ENCODE peak calls at places on chromosomes 2 and 18, in seven cellular contexts. One of them, this sample, is unnamed.

GRCh38 chr2:156215656-156216055 is 116.9 kb downstream of the NR4A2 start:
- DNase-seq in CD4-positive, CD25-positive, alpha-beta regulatory T cell: no peak
- DNase-seq in Peyer's patch: no peak
- DNase-seq in breast epithelium: no peak
- DNase-seq in fibroblast of lung: no peak
- DNase-seq in iPS DF 6.9: no peak
- DNase-seq in lung: no peak
- DNase-seq in this sample: no peak

GRCh38 chr2:41867553-41867952 is 180.3 kb upstream of the PKDCC start:
- DNase-seq in lung: no peak
- DNase-seq in breast epithelium: no peak
- DNase-seq in fibroblast of lung: no peak
- DNase-seq in Peyer's patch: no peak
- DNase-seq in CD4-positive, CD25-positive, alpha-beta regulatory T cell: peak; percentile 8
- DNase-seq in iPS DF 6.9: no peak
- DNase-seq in this sample: no peak

GRCh38 chr2:196652869-196653268 is 13.4 kb downstream of the CCDC150 start:
- DNase-seq in lung: no peak
- DNase-seq in iPS DF 6.9: no peak
- DNase-seq in fibroblast of lung: no peak
- DNase-seq in Peyer's patch: no peak
- DNase-seq in CD4-positive, CD25-positive, alpha-beta regulatory T cell: no peak
- DNase-seq in breast epithelium: no peak
- DNase-seq in this sample: no peak

GRCh38 chr2:230762317-230762896 is 49.8 kb downstream of the CAB39 start:
- DNase-seq in breast epithelium: no peak
- DNase-seq in iPS DF 6.9: peak; percentile 35
- DNase-seq in lung: no peak
- DNase-seq in fibroblast of lung: peak; percentile 37
- DNase-seq in CD4-positive, CD25-positive, alpha-beta regulatory T cell: peak; percentile 44
- DNase-seq in Peyer's patch: no peak
- DNase-seq in this sample: no peak

GRCh38 chr2:1598800-1599199 is 145.5 kb downstream of the PXDN start:
- DNase-seq in CD4-positive, CD25-positive, alpha-beta regulatory T cell: no peak
- DNase-seq in lung: no peak
- DNase-seq in Peyer's patch: no peak
- DNase-seq in breast epithelium: no peak
- DNase-seq in iPS DF 6.9: no peak
- DNase-seq in fibroblast of lung: no peak
- DNase-seq in this sample: no peak

GRCh38 chr2:100238471-100238870 is 83.8 kb downstream of the LONRF2 start:
- DNase-seq in breast epithelium: no peak
- DNase-seq in CD4-positive, CD25-positive, alpha-beta regulatory T cell: no peak
- DNase-seq in iPS DF 6.9: no peak
- DNase-seq in Peyer's patch: no peak
- DNase-seq in lung: no peak
- DNase-seq in fibroblast of lung: no peak
- DNase-seq in this sample: no peak

GRCh38 chr18:31680836-31681568 is 3.4 kb downstream of the B4GALT6 start:
- DNase-seq in Peyer's patch: no peak
- DNase-seq in lung: no peak
- DNase-seq in iPS DF 6.9: no peak
- DNase-seq in CD4-positive, CD25-positive, alpha-beta regulatory T cell: peak; percentile 13
- DNase-seq in fibroblast of lung: no peak
- DNase-seq in breast epithelium: no peak
- DNase-seq in this sample: no peak

GRCh38 chr2:239035361-239035814 is 187.5 kb downstream of the TWIST2 start:
- DNase-seq in lung: peak; percentile 40
- DNase-seq in iPS DF 6.9: no peak
- DNase-seq in Peyer's patch: peak; percentile 62
- DNase-seq in CD4-positive, CD25-positive, alpha-beta regulatory T cell: peak; percentile 32
- DNase-seq in breast epithelium: no peak
- DNase-seq in fibroblast of lung: no peak
- DNase-seq in this sample: peak; percentile 66

GRCh38 chr18:49898421-49898820 is 85.1 kb upstream of the ACAA2 start:
- DNase-seq in fibroblast of lung: peak; percentile 76
- DNase-seq in lung: peak; percentile 53
- DNase-seq in breast epithelium: no peak
- DNase-seq in CD4-positive, CD25-positive, alpha-beta regulatory T cell: peak; percentile 80
- DNase-seq in Peyer's patch: peak; percentile 52
- DNase-seq in iPS DF 6.9: peak; percentile 45
- DNase-seq in this sample: no peak

GRCh38 chr2:68413466-68413865 is 48.4 kb downstream of the PLEK start:
- DNase-seq in breast epithelium: no peak
- DNase-seq in fibroblast of lung: no peak
- DNase-seq in lung: no peak
- DNase-seq in Peyer's patch: no peak
- DNase-seq in iPS DF 6.9: no peak
- DNase-seq in CD4-positive, CD25-positive, alpha-beta regulatory T cell: no peak
- DNase-seq in this sample: no peak

GRCh38 chr2:42161444-42161843 is 7.7 kb upstream of the EML4 start:
- DNase-seq in fibroblast of lung: no peak
- DNase-seq in breast epithelium: no peak
- DNase-seq in Peyer's patch: no peak
- DNase-seq in iPS DF 6.9: no peak
- DNase-seq in lung: no peak
- DNase-seq in CD4-positive, CD25-positive, alpha-beta regulatory T cell: no peak
- DNase-seq in this sample: no peak

GRCh38 chr2:30527411-30527810 is 80.4 kb downstream of the LCLAT1 start:
- DNase-seq in Peyer's patch: no peak
- DNase-seq in iPS DF 6.9: no peak
- DNase-seq in CD4-positive, CD25-positive, alpha-beta regulatory T cell: no peak
- DNase-seq in fibroblast of lung: peak; percentile 59
- DNase-seq in breast epithelium: no peak
- DNase-seq in lung: no peak
- DNase-seq in this sample: no peak

GRCh38 chr2:189783451-189783926 is 650 bp downstream of the ORMDL1 start:
- DNase-seq in Peyer's patch: no peak
- DNase-seq in lung: no peak
- DNase-seq in iPS DF 6.9: no peak
- DNase-seq in fibroblast of lung: peak; percentile 56
- DNase-seq in breast epithelium: no peak
- DNase-seq in CD4-positive, CD25-positive, alpha-beta regulatory T cell: peak; percentile 62
- DNase-seq in this sample: no peak

GRCh38 chr2:38266382-38267051 is 110.6 kb downstream of the ATL2 start:
- DNase-seq in Peyer's patch: no peak
- DNase-seq in lung: no peak
- DNase-seq in fibroblast of lung: no peak
- DNase-seq in iPS DF 6.9: no peak
- DNase-seq in breast epithelium: no peak
- DNase-seq in CD4-positive, CD25-positive, alpha-beta regulatory T cell: no peak
- DNase-seq in this sample: no peak

GRCh38 chr2:166417669-166418068 is 41.9 kb upstream of the SCN9A start:
- DNase-seq in Peyer's patch: no peak
- DNase-seq in iPS DF 6.9: no peak
- DNase-seq in lung: no peak
- DNase-seq in breast epithelium: no peak
- DNase-seq in CD4-positive, CD25-positive, alpha-beta regulatory T cell: no peak
- DNase-seq in fibroblast of lung: peak; percentile 74
- DNase-seq in this sample: no peak

GRCh38 chr2:9178905-9179571 is 27.6 kb upstream of the ASAP2 start:
- DNase-seq in CD4-positive, CD25-positive, alpha-beta regulatory T cell: no peak
- DNase-seq in breast epithelium: peak; percentile 50
- DNase-seq in lung: no peak
- DNase-seq in fibroblast of lung: peak; percentile 90
- DNase-seq in Peyer's patch: peak; percentile 76
- DNase-seq in iPS DF 6.9: no peak
- DNase-seq in this sample: peak; percentile 86

GRCh38 chr18:63590368-63590767 is 3.2 kb downstream of the SERPINB13 start:
- DNase-seq in CD4-positive, CD25-positive, alpha-beta regulatory T cell: no peak
- DNase-seq in Peyer's patch: no peak
- DNase-seq in lung: no peak
- DNase-seq in iPS DF 6.9: no peak
- DNase-seq in breast epithelium: no peak
- DNase-seq in fibroblast of lung: no peak
- DNase-seq in this sample: no peak

GRCh38 chr18:48720655-48721025 is 181.8 kb downstream of the CTIF start:
- DNase-seq in breast epithelium: no peak
- DNase-seq in fibroblast of lung: no peak
- DNase-seq in iPS DF 6.9: no peak
- DNase-seq in CD4-positive, CD25-positive, alpha-beta regulatory T cell: no peak
- DNase-seq in Peyer's patch: no peak
- DNase-seq in lung: no peak
- DNase-seq in this sample: no peak

DNA sequence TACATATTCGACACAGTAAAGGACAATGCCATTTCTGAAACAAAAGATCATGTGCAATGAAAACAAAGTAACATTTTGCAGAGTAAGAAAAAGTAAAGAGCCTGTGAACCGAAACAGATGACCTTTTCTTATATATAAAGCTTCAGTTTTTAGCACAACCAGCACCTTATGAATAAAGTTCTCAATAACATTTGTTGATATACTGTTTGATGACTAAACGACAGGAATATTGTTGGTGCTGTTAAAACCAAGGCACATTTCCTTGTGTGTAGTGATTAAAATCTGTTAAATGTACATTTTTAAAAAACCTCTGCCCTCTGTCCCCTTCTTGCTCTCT is 1.4 kb downstream of the PELI1 start:
- DNase-seq in Peyer's patch: no peak
- DNase-seq in lung: no peak
- DNase-seq in CD4-positive, CD25-positive, alpha-beta regulatory T cell: no peak
- DNase-seq in iPS DF 6.9: no peak
- DNase-seq in fibroblast of lung: peak; percentile 43
- DNase-seq in breast epithelium: no peak
- DNase-seq in this sample: no peak
- H3K4me1 ChIP-seq in Peyer's patch: peaks cover 7% of the 10 kb centered on the region
- H3K4me1 ChIP-seq in lung: no peaks in the 10 kb centered on the region
- H3K4me1 ChIP-seq in CD4-positive, CD25-positive, alpha-beta regulatory T cell: peaks cover 53% of the 10 kb centered on the region
- H3K4me1 ChIP-seq in iPS DF 6.9: no peaks in the 10 kb centered on the region
- H3K4me1 ChIP-seq in fibroblast of lung: peaks cover 5% of the 10 kb centered on the region
- H3K4me1 ChIP-seq in breast epithelium: no peaks in the 10 kb centered on the region
- H3K4me1 ChIP-seq in this sample: peaks cover 18% of the 10 kb centered on the region

DNA sequence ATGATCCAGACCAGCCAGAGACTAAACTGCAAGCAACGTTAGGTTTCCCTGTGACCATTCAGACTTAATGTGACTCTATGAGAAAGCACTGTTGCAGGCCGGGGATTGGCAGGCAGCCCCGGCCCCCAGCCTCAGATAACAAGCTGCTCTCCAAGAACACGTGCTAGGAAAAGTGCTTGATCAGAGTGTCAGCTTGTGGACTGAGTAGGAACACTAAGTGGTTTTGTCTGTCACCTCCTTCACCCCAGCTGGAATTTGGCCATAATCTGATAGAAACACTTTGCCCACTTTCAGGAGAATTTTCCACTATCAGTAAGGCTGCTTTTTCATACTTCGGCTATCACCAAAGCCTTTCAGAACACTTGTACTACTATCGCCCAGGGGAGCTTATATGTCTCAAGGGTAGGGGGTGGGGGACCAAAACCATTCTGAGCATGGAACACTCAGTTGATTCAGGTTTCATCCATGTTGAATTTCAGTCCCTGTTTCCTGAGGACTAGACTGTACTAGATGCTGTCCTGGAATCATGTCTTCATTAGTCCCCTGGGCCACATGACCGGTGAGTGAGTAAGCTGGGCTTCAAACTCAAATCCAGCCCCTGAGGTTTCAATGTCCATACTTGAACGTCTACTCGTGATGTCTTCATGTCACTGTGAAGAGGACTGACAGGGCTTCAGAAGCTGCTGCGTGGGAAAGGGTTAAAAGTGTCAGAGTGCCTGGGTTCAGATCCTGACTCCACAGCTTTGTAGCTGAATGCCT is 101.0 kb downstream of the CDK15 start:
- DNase-seq in fibroblast of lung: no peak
- DNase-seq in lung: no peak
- DNase-seq in breast epithelium: no peak
- DNase-seq in iPS DF 6.9: no peak
- DNase-seq in Peyer's patch: no peak
- DNase-seq in CD4-positive, CD25-positive, alpha-beta regulatory T cell: no peak
- DNase-seq in this sample: no peak
- H3K4me1 ChIP-seq in fibroblast of lung: peaks cover 9% of the 10 kb centered on the region
- H3K4me1 ChIP-seq in lung: no peaks in the 10 kb centered on the region
- H3K4me1 ChIP-seq in breast epithelium: no peaks in the 10 kb centered on the region
- H3K4me1 ChIP-seq in iPS DF 6.9: no peaks in the 10 kb centered on the region
- H3K4me1 ChIP-seq in Peyer's patch: no peaks in the 10 kb centered on the region
- H3K4me1 ChIP-seq in CD4-positive, CD25-positive, alpha-beta regulatory T cell: no peaks in the 10 kb centered on the region
- H3K4me1 ChIP-seq in this sample: no peaks in the 10 kb centered on the region

GRCh38 chr2:40433739-40434138 is 18.2 kb downstream of the SLC8A1 start:
- DNase-seq in breast epithelium: no peak
- DNase-seq in fibroblast of lung: no peak
- DNase-seq in Peyer's patch: no peak
- DNase-seq in CD4-positive, CD25-positive, alpha-beta regulatory T cell: no peak
- DNase-seq in iPS DF 6.9: no peak
- DNase-seq in lung: no peak
- DNase-seq in this sample: no peak

GRCh38 chr2:40435426-40436092 is 16.3 kb downstream of the SLC8A1 start:
- DNase-seq in lung: no peak
- DNase-seq in CD4-positive, CD25-positive, alpha-beta regulatory T cell: no peak
- DNase-seq in fibroblast of lung: no peak
- DNase-seq in breast epithelium: no peak
- DNase-seq in Peyer's patch: no peak
- DNase-seq in iPS DF 6.9: no peak
- DNase-seq in this sample: no peak

GRCh38 chr2:40432916-40433315 is 19.0 kb downstream of the SLC8A1 start:
- DNase-seq in fibroblast of lung: no peak
- DNase-seq in Peyer's patch: no peak
- DNase-seq in iPS DF 6.9: no peak
- DNase-seq in CD4-positive, CD25-positive, alpha-beta regulatory T cell: no peak
- DNase-seq in breast epithelium: no peak
- DNase-seq in lung: no peak
- DNase-seq in this sample: no peak

GRCh38 chr2:40436093-40436475 is 15.8 kb downstream of the SLC8A1 start:
- DNase-seq in fibroblast of lung: no peak
- DNase-seq in iPS DF 6.9: no peak
- DNase-seq in CD4-positive, CD25-positive, alpha-beta regulatory T cell: no peak
- DNase-seq in lung: no peak
- DNase-seq in Peyer's patch: no peak
- DNase-seq in breast epithelium: no peak
- DNase-seq in this sample: no peak

DNA sequence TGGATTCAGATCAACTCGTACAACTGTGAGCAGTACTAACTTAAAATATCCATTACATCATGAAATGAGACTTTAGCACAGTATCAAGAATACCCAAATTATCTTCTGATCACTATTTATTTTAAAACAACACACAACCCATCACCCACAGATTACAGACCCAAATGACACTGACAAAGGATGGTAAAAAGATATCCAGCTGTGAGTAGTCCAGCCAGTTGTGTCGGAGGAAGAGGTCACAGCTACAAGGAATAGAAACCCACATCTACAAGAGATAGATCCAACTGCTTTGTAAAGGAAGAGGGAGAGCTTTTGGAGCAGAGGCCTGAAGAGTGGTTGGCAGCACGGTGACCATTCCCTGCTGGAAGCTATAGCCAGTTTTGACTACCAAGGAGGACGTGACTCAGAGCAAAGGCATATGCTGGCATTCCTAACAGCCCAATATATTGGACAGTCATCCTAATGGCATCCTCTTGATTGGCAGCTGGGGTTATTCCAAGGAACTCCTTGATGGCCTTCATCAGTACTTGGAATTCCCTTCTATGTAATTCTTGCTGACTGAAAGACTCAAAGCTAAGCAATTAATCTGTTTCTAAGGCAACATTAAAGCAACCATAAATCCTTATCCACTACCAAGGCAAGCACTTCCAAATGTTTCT is 17.1 kb downstream of the SLC8A1 start:
- DNase-seq in CD4-positive, CD25-positive, alpha-beta regulatory T cell: no peak
- DNase-seq in breast epithelium: no peak
- DNase-seq in iPS DF 6.9: no peak
- DNase-seq in Peyer's patch: no peak
- DNase-seq in fibroblast of lung: peak; percentile 90
- DNase-seq in lung: no peak
- DNase-seq in this sample: no peak
- H3K4me1 ChIP-seq in CD4-positive, CD25-positive, alpha-beta regulatory T cell: no peaks in the 10 kb centered on the region
- H3K4me1 ChIP-seq in breast epithelium: no peaks in the 10 kb centered on the region
- H3K4me1 ChIP-seq in iPS DF 6.9: no peaks in the 10 kb centered on the region
- H3K4me1 ChIP-seq in Peyer's patch: no peaks in the 10 kb centered on the region
- H3K4me1 ChIP-seq in fibroblast of lung: peaks cover 25% of the 10 kb centered on the region
- H3K4me1 ChIP-seq in lung: peaks cover 39% of the 10 kb centered on the region
- H3K4me1 ChIP-seq in this sample: no peaks in the 10 kb centered on the region

GRCh38 chr2:110107092-110108079 is 8.2 kb downstream of the MALL start:
- DNase-seq in iPS DF 6.9: no peak
- DNase-seq in CD4-positive, CD25-positive, alpha-beta regulatory T cell: no peak
- DNase-seq in fibroblast of lung: peak; percentile 17
- DNase-seq in breast epithelium: peak; percentile 16
- DNase-seq in Peyer's patch: peak; percentile 73
- DNase-seq in lung: no peak
- DNase-seq in this sample: peak; percentile 62
- H3K4me1 ChIP-seq in iPS DF 6.9: no peaks in the 10 kb centered on the region
- H3K4me1 ChIP-seq in CD4-positive, CD25-positive, alpha-beta regulatory T cell: no peaks in the 10 kb centered on the region
- H3K4me1 ChIP-seq in fibroblast of lung: peaks cover 23% of the 10 kb centered on the region
- H3K4me1 ChIP-seq in breast epithelium: no peaks in the 10 kb centered on the region
- H3K4me1 ChIP-seq in Peyer's patch: no peaks in the 10 kb centered on the region
- H3K4me1 ChIP-seq in lung: peaks cover 2% of the 10 kb centered on the region
- H3K4me1 ChIP-seq in this sample: peaks cover 27% of the 10 kb centered on the region